ENCODE peak calls at places on chromosomes 5 and 9, in nine cellular contexts. A, O, R, U, J, F, Z, N and P are unnamed samples.

GRCh38 chr5:133847301-133847700 is 121.1 kb downstream of the C5orf15 start:
- DNase-seq in Z (no peak), A (no peak), F (no peak), R (no peak), O (no peak), N (no peak), J (no peak), U (no peak), P (no peak)

GRCh38 chr9:130575514-130575913 is 3.9 kb upstream of the FUBP3 start:
- DNase-seq in U (no peak), N (no peak), J (no peak), R (no peak), A (no peak), F (no peak), O (no peak), Z (no peak), P (no peak)

GRCh38 chr5:73233053-73233460 is 60.1 kb downstream of the TMEM174 start:
- DNase-seq in N (no peak), Z (no peak), F (no peak), O (no peak), J (no peak), R (no peak), A (no peak), U (no peak), P (no peak)

GRCh38 chr5:3187846-3188425 is 407.7 kb upstream of the IRX1 start:
- DNase-seq in N (no peak), R (no peak), A (no peak), O (no peak), F (peak; percentile 13), Z (no peak), U (no peak), J (no peak), P (no peak)

GRCh38 chr9:111622626-111623025 is 8.5 kb upstream of the DNAJC25 start:
- DNase-seq in R (no peak), F (peak; percentile 64), A (peak; percentile 82), J (no peak), U (no peak), O (no peak), Z (no peak), N (peak; percentile 54), P (no peak)

GRCh38 chr9:129566563-129567266 is 54.2 kb downstream of the C9orf50 start:
- DNase-seq in F (no peak), R (no peak), A (no peak), J (no peak), U (no peak), N (no peak), Z (no peak), O (no peak), P (no peak)

GRCh38 chr5:63822633-63823032 is 139.6 kb downstream of the HTR1A start:
- DNase-seq in A (no peak), U (no peak), Z (no peak), O (no peak), N (no peak), F (peak; percentile 2), J (no peak), R (no peak), P (no peak)

GRCh38 chr5:82164957-82165698 is 113.0 kb downstream of the RPS23 start:
- DNase-seq in U (no peak), Z (no peak), A (no peak), R (no peak), O (no peak), J (no peak), N (no peak), F (no peak), P (no peak)

GRCh38 chr9:122134822-122135528 is 24.6 kb downstream of the NDUFA8 start:
- DNase-seq in F (no peak), N (no peak), R (no peak), A (no peak), U (no peak), O (no peak), J (no peak), Z (no peak), P (no peak)

GRCh38 chr5:40437452-40437861 is 242.3 kb upstream of the PTGER4 start:
- DNase-seq in R (no peak), A (peak; percentile 70), U (peak; percentile 19), N (no peak), F (peak; percentile 7), O (no peak), Z (no peak), J (no peak), P (no peak)

GRCh38 chr5:52772668-52773067 is 15.0 kb upstream of the ITGA1 start:
- DNase-seq in O (no peak), N (no peak), U (no peak), A (no peak), F (no peak), R (no peak), Z (no peak), J (no peak), P (no peak)

GRCh38 chr5:149728303-149728702 is 1.8 kb upstream of the PPARGC1B start:
- DNase-seq in Z (peak; percentile 91), R (no peak), U (no peak), N (no peak), A (no peak), F (no peak), J (no peak), O (no peak), P (no peak)

GRCh38 chr5:170632266-170632984 is 128.6 kb downstream of the KCNIP1 start:
- DNase-seq in F (no peak), A (no peak), J (peak; percentile 40), R (no peak), N (no peak), Z (no peak), U (no peak), O (no peak), P (no peak)

GRCh38 chr9:137694236-137694959 is 75.6 kb downstream of the EHMT1 start:
- DNase-seq in A (no peak), O (no peak), J (no peak), Z (no peak), R (no peak), U (no peak), F (no peak), N (no peak), P (no peak)

GRCh38 chr9:125703662-125704061 is 3.3 kb downstream of the MAPKAP1 start:
- DNase-seq in F (no peak), A (no peak), O (no peak), Z (no peak), U (no peak), R (no peak), J (no peak), N (no peak), P (no peak)

GRCh38 chr9:132632426-132632825 is 37.4 kb downstream of the DDX31 start:
- DNase-seq in F (no peak), O (no peak), A (no peak), Z (no peak), N (no peak), U (no peak), J (no peak), R (no peak), P (no peak)

GRCh38 chr5:59174248-59174844 is 591.5 kb downstream of the RAB3C start:
- DNase-seq in O (peak; percentile 50), A (peak; percentile 54), U (peak; percentile 31), N (no peak), R (peak; percentile 18), Z (no peak), F (peak; percentile 84), J (peak; percentile 15), P (no peak)

GRCh38 chr5:27191786-27192505 is 153.6 kb upstream of the CDH9 start:
- DNase-seq in F (no peak), R (no peak), Z (no peak), U (no peak), A (no peak), J (no peak), O (no peak), N (no peak), P (no peak)

GRCh38 chr5:29197636-29198035 is 1995.8 kb upstream of the CDH6 start:
- DNase-seq in A (no peak), O (no peak), Z (no peak), R (no peak), F (no peak), N (no peak), U (no peak), J (no peak), P (no peak)

GRCh38 chr9:17764306-17764705 is 185.4 kb downstream of the SH3GL2 start:
- DNase-seq in N (no peak), U (no peak), O (no peak), R (no peak), F (no peak), A (no peak), Z (no peak), J (no peak), P (no peak)

GRCh38 chr9:13089721-13090120 is 189.8 kb downstream of the MPDZ start:
- DNase-seq in F (no peak), J (no peak), U (no peak), Z (no peak), N (no peak), R (no peak), O (no peak), A (no peak), P (no peak)